ENCODE peak calls at places on chromosome 12, in four cellular contexts. M is EL, T is sciatic nerve, O is islet precursor cell. A is an unnamed sample.

GRCh38 chr12:45789025-45789424 is 59.5 kb downstream of the ARID2 start:
- DNase-seq in M (peak), T (no peak), O (no peak), A (no peak)

GRCh38 chr12:88553941-88554658 is 26.2 kb downstream of the KITLG start:
- DNase-seq in M (peak), T (no peak), O (no peak), A (no peak)

GRCh38 chr12:96710127-96710745 is 196.8 kb upstream of the NEDD1 start:
- DNase-seq in M (no peak), T (no peak), O (peak), A (no peak)

GRCh38 chr12:59459966-59460365 is 135.9 kb upstream of the SLC16A7 start:
- DNase-seq in M (peak), T (no peak), O (no peak), A (no peak)

GRCh38 chr12:47244730-47245285 is 165.0 kb upstream of the AMIGO2 start:
- DNase-seq in M (no peak), T (no peak), O (no peak), A (no peak)

GRCh38 chr12:72679147-72679757 is 407.1 kb downstream of the TRHDE start:
- DNase-seq in M (no peak), T (no peak), O (no peak), A (no peak)

GRCh38 chr12:19431407-19432308 is 7.6 kb upstream of the AEBP2 start:
- DNase-seq in M (peak), T (no peak), O (peak), A (peak)

GRCh38 chr12:27779416-27779815 is 617 bp upstream of the KLHL42 start:
- DNase-seq in M (peak), T (no peak), O (no peak), A (no peak)

GRCh38 chr12:50127546-50127945 is 15.5 kb downstream of the COX14 start:
- DNase-seq in M (no peak), T (no peak), O (peak), A (no peak)

GRCh38 chr12:9719835-9720234 is 13.1 kb downstream of the CLECL1 start:
- DNase-seq in M (no peak), T (no peak), O (no peak), A (no peak)

GRCh38 chr12:108939594-108939993 is 59.7 kb downstream of the DAO start:
- DNase-seq in M (peak), T (no peak), O (peak), A (no peak)

GRCh38 chr12:39572551-39572950 is 47.1 kb downstream of the ABCD2 start:
- DNase-seq in M (no peak), T (no peak), O (no peak), A (no peak)

GRCh38 chr12:104709692-104710435 is 248.2 kb downstream of the SLC41A2 start:
- DNase-seq in M (no peak), T (no peak), O (no peak), A (no peak)

GRCh38 chr12:25957898-25958253 is 606 bp upstream of the RASSF8 start:
- DNase-seq in M (peak), T (no peak), O (no peak), A (no peak)

GRCh38 chr12:123031171-123031845 is 50.8 kb downstream of the ARL6IP4 start:
- DNase-seq in M (no peak), T (no peak), O (peak), A (no peak)

GRCh38 chr12:124673881-124674617 is 106.6 kb upstream of the NCOR2 start:
- DNase-seq in M (no peak), T (no peak), O (peak), A (no peak)

GRCh38 chr12:57893460-57894353 is 47.2 kb upstream of the CTDSP2 start:
- DNase-seq in M (peak), T (peak), O (peak), A (no peak)

A was measured in GM06990.